ENCODE peak calls at places on chromosomes 12 and 14, in five cellular contexts. A, K, X, B and D are unnamed samples.

GRCh38 chr12:2739832-2740641 is 54.7 kb upstream of the FKBP4 start:
- DNase-seq in A (peak; percentile 60), K (no peak), X (peak; percentile 35), B (peak; percentile 62), D (peak; percentile 60)

GRCh38 chr14:71048393-71048792 is 141.1 kb downstream of the PCNX1 start:
- DNase-seq in A (no peak), K (no peak), X (no peak), B (no peak), D (peak; percentile 5)

GRCh38 chr12:54648265-54648664 is at the start of gene DCD:
- DNase-seq in A (no peak), K (no peak), X (no peak), B (no peak), D (no peak)

GRCh38 chr12:71648537-71648936 is 15.1 kb downstream of the ZFC3H1 start:
- DNase-seq in A (no peak), K (no peak), X (no peak), B (no peak), D (no peak)

GRCh38 chr14:54343276-54344121 is 53.3 kb upstream of the CDKN3 start:
- DNase-seq in A (no peak), K (no peak), X (no peak), B (peak; percentile 43), D (peak; percentile 35)

GRCh38 chr14:102524026-102524450 is 14.5 kb upstream of the ANKRD9 start:
- DNase-seq in A (no peak), K (no peak), X (no peak), B (no peak), D (no peak)

GRCh38 chr12:38903596-38903995 is 1.8 kb downstream of the CPNE8 start:
- DNase-seq in A (no peak), K (no peak), X (no peak), B (no peak), D (no peak)

GRCh38 chr12:54734196-54734950 is 86.2 kb upstream of the DCD start:
- DNase-seq in A (no peak), K (no peak), X (peak; percentile 49), B (no peak), D (no peak)

GRCh38 chr12:131783915-131784541 is 44.2 kb upstream of the MMP17 start:
- DNase-seq in A (peak; percentile 85), K (peak; percentile 58), X (no peak), B (peak; percentile 62), D (peak; percentile 76)

GRCh38 chr14:103068351-103069073 is 11.2 kb upstream of the CDC42BPB start:
- DNase-seq in A (no peak), K (no peak), X (no peak), B (no peak), D (no peak)

GRCh38 chr12:80056845-80057244 is 42.5 kb upstream of the OTOGL start:
- DNase-seq in A (no peak), K (no peak), X (peak; percentile 77), B (peak; percentile 90), D (peak; percentile 70)

GRCh38 chr14:89621009-89621421 is 204.0 kb upstream of the FOXN3 start:
- DNase-seq in A (no peak), K (no peak), X (no peak), B (no peak), D (no peak)

GRCh38 chr12:99111600-99111999 is 466.5 kb downstream of the APAF1 start:
- DNase-seq in A (no peak), K (no peak), X (no peak), B (no peak), D (no peak)

GRCh38 chr14:69041783-69042182 is 62.7 kb upstream of the ACTN1 start:
- DNase-seq in A (no peak), K (no peak), X (no peak), B (no peak), D (no peak)

GRCh38 chr14:59117754-59118153 is 70.7 kb upstream of the DAAM1 start:
- DNase-seq in A (no peak), K (no peak), X (no peak), B (no peak), D (no peak)

GRCh38 chr12:54159140-54159539 is 29.6 kb downstream of the SMUG1 start:
- DNase-seq in A (no peak), K (peak; percentile 75), X (peak; percentile 57), B (no peak), D (no peak)

DNA sequence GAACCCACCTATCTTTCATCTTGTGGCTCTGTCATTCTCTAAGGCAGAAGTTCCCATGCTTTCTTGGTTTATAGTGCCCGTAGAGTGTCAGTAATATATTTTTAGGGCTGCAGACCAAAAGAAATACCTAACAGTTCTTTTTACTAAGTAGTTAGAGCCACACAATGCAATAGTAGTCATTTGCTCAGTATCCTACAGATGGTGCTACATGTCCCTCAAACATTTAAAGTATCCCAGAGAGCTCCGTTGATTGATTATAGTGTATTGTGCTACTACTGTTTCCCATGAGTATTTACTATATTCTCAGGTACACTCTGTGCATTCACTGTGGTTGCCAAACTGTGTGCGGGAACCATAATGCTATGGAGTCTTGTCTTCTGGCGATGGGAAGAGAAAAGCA is 4.7 kb upstream of the PLBD1 start:
- DNase-seq in A (no peak), K (no peak), X (no peak), B (no peak), D (no peak)
- TF ChIP-seq CTCF in A (no peak), K (peak; percentile 39), X (no peak), B (no peak), D (no peak)

GRCh38 chr12:65280306-65280705 is 1.8 kb downstream of the MSRB3 start:
- DNase-seq in A (no peak), K (no peak), X (no peak), B (peak; percentile 39), D (peak; percentile 29)

GRCh38 chr12:65279387-65280112 is 1.1 kb downstream of the MSRB3 start:
- DNase-seq in A (no peak), K (no peak), X (no peak), B (no peak), D (peak; percentile 14)

GRCh38 chr12:65278576-65279386 is at the start of gene MSRB3:
- DNase-seq in A (peak; percentile 64), K (peak; percentile 73), X (peak; percentile 43), B (peak; percentile 85), D (peak; percentile 60)

GRCh38 chr12:65277994-65278575 is 398 bp upstream of the MSRB3 start:
- DNase-seq in A (no peak), K (no peak), X (no peak), B (peak; percentile 7), D (no peak)

DNA sequence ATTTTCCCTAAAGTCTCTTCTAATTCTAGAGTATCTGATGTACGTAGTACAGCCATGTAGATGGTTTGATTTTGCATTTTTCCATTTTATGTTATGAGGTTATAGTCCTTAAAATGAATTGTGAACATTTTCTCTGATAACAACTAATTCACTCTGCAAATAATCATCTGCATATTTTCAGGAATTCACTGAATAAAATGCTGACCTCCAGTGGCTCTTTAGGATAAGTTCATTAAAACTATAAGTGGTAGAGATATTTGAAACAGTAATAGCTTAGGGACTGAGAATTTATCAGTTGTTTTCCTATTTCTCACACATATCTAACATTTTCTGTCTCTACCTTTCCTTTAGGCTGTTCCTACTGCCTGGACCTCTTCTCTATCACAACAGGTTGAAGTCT is 4.4 kb downstream of the MSRB3 start:
- DNase-seq in A (no peak), K (no peak), X (no peak), B (no peak), D (no peak)
- TF ChIP-seq CTCF in A (peak; percentile 61), K (no peak), X (no peak), B (peak; percentile 6), D (peak; percentile 31)

GRCh38 chr14:33230016-33230415 is 291.3 kb downstream of the NPAS3 start:
- DNase-seq in A (no peak), K (no peak), X (no peak), B (no peak), D (no peak)

DNA sequence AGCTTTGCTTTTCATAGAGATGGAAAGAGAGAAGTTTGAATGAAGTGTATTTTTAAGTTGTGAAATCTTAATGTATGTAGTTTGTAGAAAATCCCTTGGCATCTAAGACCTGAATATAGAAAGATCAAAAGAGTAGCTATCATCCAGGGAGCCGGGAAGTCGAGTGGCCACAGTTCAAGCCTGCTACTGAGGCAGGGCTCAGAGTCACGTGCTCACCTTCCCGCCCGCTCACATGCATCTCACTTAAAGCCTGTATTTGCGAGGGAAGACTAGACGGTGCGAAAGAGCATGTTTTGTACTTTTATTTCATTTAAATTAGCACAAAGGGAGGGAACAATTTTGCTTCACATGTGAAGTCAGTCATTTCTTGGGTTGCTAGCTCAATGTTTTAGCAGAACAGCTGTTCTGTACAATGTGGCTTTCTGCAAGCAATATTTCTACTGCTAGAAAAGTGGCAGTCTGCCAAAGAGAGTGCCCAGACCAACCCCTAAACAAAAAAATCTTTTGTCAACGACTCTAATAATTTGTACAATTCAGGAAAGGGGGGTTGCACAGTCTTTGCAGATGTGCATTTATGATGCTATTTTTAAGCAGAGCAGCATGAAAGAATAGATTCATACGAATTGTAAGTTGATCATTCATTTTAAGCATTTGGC is 290.7 kb downstream of the NPAS3 start:
- DNase-seq in A (no peak), K (no peak), X (no peak), B (peak; percentile 41), D (no peak)
- TF ChIP-seq CTCF in A (no peak), K (no peak), X (no peak), B (no peak), D (no peak)

GRCh38 chr14:80206351-80206750 is 5.0 kb downstream of the DIO2 start:
- DNase-seq in A (no peak), K (no peak), X (no peak), B (no peak), D (no peak)

GRCh38 chr14:80208426-80208950 is 2.8 kb downstream of the DIO2 start:
- DNase-seq in A (no peak), K (no peak), X (no peak), B (peak; percentile 3), D (no peak)

GRCh38 chr14:80200093-80200492 is 11.2 kb downstream of the DIO2 start:
- DNase-seq in A (no peak), K (no peak), X (no peak), B (no peak), D (no peak)

GRCh38 chr14:80202888-80203562 is 8.3 kb downstream of the DIO2 start:
- DNase-seq in A (no peak), K (peak; percentile 18), X (peak; percentile 31), B (peak; percentile 6), D (peak; percentile 18)
- TF ChIP-seq CTCF in A (peak; percentile 69), K (peak; percentile 34), X (no peak), B (peak; percentile 43), D (peak; percentile 51)